ENCODE peak calls at places on chromosome 21, in five cellular contexts. E, U, O, T and V are unnamed samples.

GRCh38 chr21:37593015-37593414 is 226.4 kb downstream of the DYRK1A start:
- DNase-seq in E (no peak), U (no peak), O (no peak), T (peak), V (no peak)

GRCh38 chr21:26572668-26573381 is at the start of gene CYYR1:
- DNase-seq in E (no peak), U (no peak), O (no peak), T (peak), V (no peak)

GRCh38 chr21:27291006-27291405 is 324.1 kb upstream of the ADAMTS5 start:
- DNase-seq in E (no peak), U (no peak), O (no peak), T (no peak), V (no peak)

GRCh38 chr21:44324854-44325107 is 14.4 kb downstream of the CFAP410 start:
- DNase-seq in E (no peak), U (no peak), O (no peak), T (no peak), V (no peak)

GRCh38 chr21:45317401-45318145 is 29.9 kb upstream of the POFUT2 start:
- DNase-seq in E (peak), U (no peak), O (no peak), T (peak), V (peak)

GRCh38 chr21:46098303-46099141 is 610 bp downstream of the COL6A2 start:
- DNase-seq in E (no peak), U (no peak), O (no peak), T (no peak), V (no peak)

GRCh38 chr21:26320541-26320940 is 150.0 kb upstream of the APP start:
- DNase-seq in E (no peak), U (no peak), O (no peak), T (no peak), V (no peak)

GRCh38 chr21:41465176-41465781 is 39.2 kb downstream of the MX1 start:
- DNase-seq in E (no peak), U (no peak), O (no peak), T (no peak), V (no peak)

GRCh38 chr21:44391345-44392091 is 38.1 kb downstream of the TRPM2 start:
- DNase-seq in E (no peak), U (no peak), O (no peak), T (no peak), V (no peak)

GRCh38 chr21:22421416-22422190 is 1423.4 kb downstream of the NCAM2 start:
- DNase-seq in E (no peak), U (no peak), O (no peak), T (no peak), V (no peak)

GRCh38 chr21:18467715-18468114 is 64.1 kb upstream of the TMPRSS15 start:
- DNase-seq in E (no peak), U (no peak), O (no peak), T (no peak), V (no peak)

GRCh38 chr21:18468775-18469174 is 65.2 kb upstream of the TMPRSS15 start:
- DNase-seq in E (no peak), U (no peak), O (no peak), T (no peak), V (no peak)
- TF ChIP-seq MYC in E (no peak), U (no peak), O (no peak), T (no peak), V (no peak)

GRCh38 chr21:36288651-36289243 is 31.2 kb upstream of the MORC3 start:
- DNase-seq in E (no peak), U (no peak), O (no peak), T (no peak), V (no peak)
- H3K27ac ChIP-seq in E (no peak), U (no peak), O (peak), T (no peak), V (no peak)

GRCh38 chr21:15552914-15553491 is 176.8 kb upstream of the USP25 start:
- DNase-seq in E (peak), U (no peak), O (no peak), T (no peak), V (peak)
- TF ChIP-seq MYC in E (no peak), U (no peak), O (no peak), T (no peak), V (no peak)

DNA sequence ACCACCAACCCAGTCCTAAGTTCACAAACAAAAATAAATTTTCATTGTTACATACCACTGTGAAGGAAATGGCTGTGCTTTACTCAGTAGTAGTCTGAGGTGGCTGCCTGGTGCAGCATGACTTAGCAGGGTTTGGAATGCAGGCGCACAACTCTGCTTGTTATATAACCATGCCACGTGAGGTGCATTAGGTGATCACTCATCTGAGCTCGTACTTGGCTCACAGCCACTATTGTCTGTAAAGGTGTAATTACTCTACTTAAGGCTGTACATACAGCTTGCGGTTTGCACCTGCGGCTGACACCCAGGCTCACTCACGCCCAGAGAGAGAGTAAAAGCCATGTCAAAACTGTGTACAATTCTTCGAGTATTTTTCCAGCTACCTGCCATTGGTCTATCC is 599.4 kb downstream of the LTN1 start:
- DNase-seq in E (no peak), U (no peak), O (no peak), T (no peak), V (no peak)
- H3K27ac ChIP-seq in E (no peak), U (no peak), O (no peak), T (no peak), V (no peak)

GRCh38 chr21:38787461-38788274 is 18.1 kb upstream of the ETS2 start:
- DNase-seq in E (peak), U (peak), O (no peak), T (no peak), V (peak)
- TF ChIP-seq MYC in E (no peak), U (peak), O (no peak), T (no peak), V (peak)

DNA sequence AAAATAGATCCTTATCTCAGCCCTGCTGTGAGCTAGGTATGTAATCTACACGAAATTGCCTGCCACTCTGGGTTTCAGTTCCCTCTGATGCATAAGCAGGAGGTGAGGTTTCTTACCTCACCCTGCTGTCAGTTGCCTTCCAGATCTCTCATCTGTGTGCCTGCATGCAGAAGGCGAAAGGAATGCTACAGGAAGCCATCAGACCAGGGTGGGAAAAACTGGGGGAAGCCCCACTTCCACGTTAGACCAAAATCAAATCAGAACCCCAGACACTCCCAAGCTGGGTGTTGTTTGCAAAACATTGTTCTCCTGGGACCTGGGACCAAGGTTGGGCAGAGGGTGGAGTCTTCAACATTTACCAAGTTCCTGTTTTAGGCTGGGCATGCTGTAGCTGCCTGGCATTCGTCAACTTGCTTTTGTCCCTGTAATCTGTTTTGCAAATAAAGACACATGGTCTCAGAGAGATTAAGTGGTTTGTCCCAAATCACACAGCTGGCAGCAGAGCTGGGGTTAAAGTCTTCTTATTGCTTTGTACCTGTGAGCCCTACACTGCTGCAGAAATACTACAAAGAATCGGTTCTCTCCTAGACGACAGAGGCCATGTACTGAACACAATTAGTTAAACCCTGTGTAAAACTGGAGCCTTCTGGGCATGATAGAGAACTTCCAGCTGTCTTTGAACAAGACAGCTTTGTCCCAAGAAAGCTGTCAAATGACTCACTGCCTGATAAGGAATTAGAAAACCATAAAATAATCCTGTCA is 389.7 kb upstream of the RUNX1 start:
- DNase-seq in E (no peak), U (no peak), O (peak), T (no peak), V (no peak)
- H3K27ac ChIP-seq in E (no peak), U (no peak), O (no peak), T (no peak), V (no peak)

GRCh38 chr21:43297989-43298388 is 128.9 kb downstream of the SIK1 start:
- DNase-seq in E (no peak), U (no peak), O (no peak), T (no peak), V (no peak)

GRCh38 chr21:43295016-43295958 is 126.5 kb downstream of the CRYAA start:
- DNase-seq in E (peak), U (no peak), O (no peak), T (no peak), V (no peak)

GRCh38 chr21:43299441-43300277 is 127.3 kb downstream of the SIK1 start:
- DNase-seq in E (no peak), U (no peak), O (no peak), T (no peak), V (peak)

GRCh38 chr21:43298546-43299440 is 128.1 kb downstream of the SIK1 start:
- DNase-seq in E (no peak), U (no peak), O (no peak), T (no peak), V (no peak)

GRCh38 chr21:43297411-43297981 is 128.7 kb downstream of the CRYAA start:
- DNase-seq in E (no peak), U (no peak), O (no peak), T (no peak), V (no peak)
- TF ChIP-seq MYC in E (no peak), U (no peak), O (no peak), T (no peak), V (no peak)